ENCODE peak calls at places on chromosomes 4 and X, in ten cellular contexts. One of them, this sample, is unnamed.

GRCh38 chrX:45056428-45057145 is 144.1 kb downstream of the DIPK2B start:
- DNase-seq in CD4-positive, alpha-beta memory T cell: no peak
- DNase-seq in stimulated activated CD4-positive, alpha-beta T cell treated with anti-CD3 and anti-CD28 coated beads, Interleukin-4, amount 100 ng/mL, for 24 hours: no peak
- DNase-seq in HEK293T: no peak
- DNase-seq in left ventricle myocardium inferior: no peak
- DNase-seq in epithelial cell of esophagus: no peak
- DNase-seq in RWPE2: no peak
- DNase-seq in RPMI7951: no peak
- DNase-seq in globus pallidus: no peak
- DNase-seq in DMS 273 treated with DMSO at 0.1 percent for 48 hours: no peak
- DNase-seq in this sample: no peak

GRCh38 chrX:107619836-107620235 is 8.5 kb upstream of the PRPS1 start:
- DNase-seq in CD4-positive, alpha-beta memory T cell: no peak
- DNase-seq in stimulated activated CD4-positive, alpha-beta T cell treated with anti-CD3 and anti-CD28 coated beads, Interleukin-4, amount 100 ng/mL, for 24 hours: no peak
- DNase-seq in HEK293T: no peak
- DNase-seq in left ventricle myocardium inferior: no peak
- DNase-seq in epithelial cell of esophagus: peak
- DNase-seq in RWPE2: no peak
- DNase-seq in RPMI7951: no peak
- DNase-seq in globus pallidus: no peak
- DNase-seq in DMS 273 treated with DMSO at 0.1 percent for 48 hours: no peak
- DNase-seq in this sample: no peak

GRCh38 chrX:1555370-1555769 is 18.4 kb upstream of the P2RY8 start:
- DNase-seq in CD4-positive, alpha-beta memory T cell: no peak
- DNase-seq in stimulated activated CD4-positive, alpha-beta T cell treated with anti-CD3 and anti-CD28 coated beads, Interleukin-4, amount 100 ng/mL, for 24 hours: no peak
- DNase-seq in HEK293T: no peak
- DNase-seq in left ventricle myocardium inferior: no peak
- DNase-seq in epithelial cell of esophagus: no peak
- DNase-seq in RWPE2: peak
- DNase-seq in RPMI7951: no peak
- DNase-seq in globus pallidus: no peak
- DNase-seq in DMS 273 treated with DMSO at 0.1 percent for 48 hours: no peak
- DNase-seq in this sample: no peak

GRCh38 chrX:35351795-35352483 is 409.3 kb downstream of the FAM47B start:
- DNase-seq in CD4-positive, alpha-beta memory T cell: no peak
- DNase-seq in stimulated activated CD4-positive, alpha-beta T cell treated with anti-CD3 and anti-CD28 coated beads, Interleukin-4, amount 100 ng/mL, for 24 hours: no peak
- DNase-seq in HEK293T: no peak
- DNase-seq in left ventricle myocardium inferior: no peak
- DNase-seq in epithelial cell of esophagus: no peak
- DNase-seq in RWPE2: no peak
- DNase-seq in RPMI7951: no peak
- DNase-seq in globus pallidus: no peak
- DNase-seq in DMS 273 treated with DMSO at 0.1 percent for 48 hours: peak
- DNase-seq in this sample: no peak

GRCh38 chr4:93832097-93832496 is 3.5 kb downstream of the ATOH1 start:
- DNase-seq in CD4-positive, alpha-beta memory T cell: no peak
- DNase-seq in stimulated activated CD4-positive, alpha-beta T cell treated with anti-CD3 and anti-CD28 coated beads, Interleukin-4, amount 100 ng/mL, for 24 hours: no peak
- DNase-seq in HEK293T: no peak
- DNase-seq in left ventricle myocardium inferior: no peak
- DNase-seq in epithelial cell of esophagus: no peak
- DNase-seq in RWPE2: no peak
- DNase-seq in RPMI7951: no peak
- DNase-seq in globus pallidus: no peak
- DNase-seq in DMS 273 treated with DMSO at 0.1 percent for 48 hours: no peak
- DNase-seq in this sample: no peak

GRCh38 chrX:22063284-22063683 is 31.2 kb downstream of the PHEX start:
- DNase-seq in CD4-positive, alpha-beta memory T cell: no peak
- DNase-seq in stimulated activated CD4-positive, alpha-beta T cell treated with anti-CD3 and anti-CD28 coated beads, Interleukin-4, amount 100 ng/mL, for 24 hours: peak
- DNase-seq in HEK293T: no peak
- DNase-seq in left ventricle myocardium inferior: no peak
- DNase-seq in epithelial cell of esophagus: peak
- DNase-seq in RWPE2: no peak
- DNase-seq in RPMI7951: peak
- DNase-seq in globus pallidus: no peak
- DNase-seq in DMS 273 treated with DMSO at 0.1 percent for 48 hours: no peak
- DNase-seq in this sample: no peak

GRCh38 chr4:76947369-76947768 is 2.2 kb upstream of the SEPTIN11 start:
- DNase-seq in CD4-positive, alpha-beta memory T cell: no peak
- DNase-seq in stimulated activated CD4-positive, alpha-beta T cell treated with anti-CD3 and anti-CD28 coated beads, Interleukin-4, amount 100 ng/mL, for 24 hours: no peak
- DNase-seq in HEK293T: no peak
- DNase-seq in left ventricle myocardium inferior: no peak
- DNase-seq in epithelial cell of esophagus: no peak
- DNase-seq in RWPE2: no peak
- DNase-seq in RPMI7951: peak
- DNase-seq in globus pallidus: peak
- DNase-seq in DMS 273 treated with DMSO at 0.1 percent for 48 hours: no peak
- DNase-seq in this sample: no peak

GRCh38 chrX:39811391-39811790 is 286.4 kb downstream of the BCOR start:
- DNase-seq in CD4-positive, alpha-beta memory T cell: no peak
- DNase-seq in stimulated activated CD4-positive, alpha-beta T cell treated with anti-CD3 and anti-CD28 coated beads, Interleukin-4, amount 100 ng/mL, for 24 hours: no peak
- DNase-seq in HEK293T: no peak
- DNase-seq in left ventricle myocardium inferior: no peak
- DNase-seq in epithelial cell of esophagus: no peak
- DNase-seq in RWPE2: no peak
- DNase-seq in RPMI7951: no peak
- DNase-seq in globus pallidus: peak
- DNase-seq in DMS 273 treated with DMSO at 0.1 percent for 48 hours: no peak
- DNase-seq in this sample: no peak

GRCh38 chr4:7412586-7412975 is 22.1 kb downstream of the PSAPL1 start:
- DNase-seq in CD4-positive, alpha-beta memory T cell: no peak
- DNase-seq in stimulated activated CD4-positive, alpha-beta T cell treated with anti-CD3 and anti-CD28 coated beads, Interleukin-4, amount 100 ng/mL, for 24 hours: no peak
- DNase-seq in HEK293T: no peak
- DNase-seq in left ventricle myocardium inferior: peak
- DNase-seq in epithelial cell of esophagus: no peak
- DNase-seq in RWPE2: peak
- DNase-seq in RPMI7951: no peak
- DNase-seq in globus pallidus: no peak
- DNase-seq in DMS 273 treated with DMSO at 0.1 percent for 48 hours: no peak
- DNase-seq in this sample: no peak

GRCh38 chr4:87465739-87466366 is 43.5 kb downstream of the NUDT9 start:
- DNase-seq in CD4-positive, alpha-beta memory T cell: peak
- DNase-seq in stimulated activated CD4-positive, alpha-beta T cell treated with anti-CD3 and anti-CD28 coated beads, Interleukin-4, amount 100 ng/mL, for 24 hours: no peak
- DNase-seq in HEK293T: peak
- DNase-seq in left ventricle myocardium inferior: no peak
- DNase-seq in epithelial cell of esophagus: peak
- DNase-seq in RWPE2: no peak
- DNase-seq in RPMI7951: peak
- DNase-seq in globus pallidus: peak
- DNase-seq in DMS 273 treated with DMSO at 0.1 percent for 48 hours: no peak
- DNase-seq in this sample: peak

This sample was measured in HCT116.